ENCODE peak calls at places on chromosome 4, in four cellular contexts. M, V, P and C are unnamed samples.

GRCh38 chr4:81604683-81605082 is 133.0 kb upstream of the RASGEF1B start:
- DNase-seq in M (no peak), V (no peak), P (no peak), C (no peak)

GRCh38 chr4:23153076-23153475 is 460.3 kb downstream of the GBA3 start:
- DNase-seq in M (no peak), V (no peak), P (no peak), C (no peak)

GRCh38 chr4:1870328-1870577 is 940 bp upstream of the NSD2 start:
- DNase-seq in M (peak; percentile 51), V (peak; percentile 90), P (no peak), C (peak; percentile 83)

GRCh38 chr4:164136181-164136616 is 617.7 kb upstream of the SMIM31 start:
- DNase-seq in M (no peak), V (no peak), P (no peak), C (no peak)

GRCh38 chr4:76850010-76850441 is 47.9 kb downstream of the SOWAHB start:
- DNase-seq in M (peak; percentile 90), V (no peak), P (no peak), C (peak; percentile 97)

GRCh38 chr4:182339246-182339645 is 96.0 kb downstream of the TENM3 start:
- DNase-seq in M (peak; percentile 24), V (no peak), P (no peak), C (peak; percentile 1)

GRCh38 chr4:98564847-98565246 is 93.6 kb downstream of the TSPAN5 start:
- DNase-seq in M (no peak), V (no peak), P (no peak), C (no peak)

GRCh38 chr4:14749910-14750309 is 252.4 kb upstream of the CPEB2 start:
- DNase-seq in M (peak; percentile 14), V (no peak), P (no peak), C (peak; percentile 13)

GRCh38 chr4:5238106-5238505 is 186.8 kb downstream of the STK32B start:
- DNase-seq in M (no peak), V (no peak), P (no peak), C (no peak)

DNA sequence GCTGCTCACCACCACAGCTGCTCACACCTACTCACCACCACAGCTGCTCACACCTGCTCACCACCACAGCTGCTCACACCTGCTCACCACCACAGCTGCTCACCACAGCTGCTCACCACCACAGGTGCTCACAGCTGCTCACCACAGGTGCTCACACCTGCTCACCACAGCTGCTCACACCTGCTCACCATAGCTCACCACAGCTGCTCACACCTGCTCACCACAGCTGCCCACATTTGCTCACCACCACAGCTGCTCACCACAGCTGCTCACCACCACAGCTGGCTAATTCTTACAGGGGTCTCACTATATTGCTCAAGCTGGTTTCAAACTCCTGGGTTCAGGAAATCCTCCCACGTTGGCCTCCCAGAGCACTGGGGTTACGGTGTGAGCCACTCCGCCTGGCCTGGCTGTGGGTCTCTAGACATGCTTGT is 30.6 kb upstream of the CPLX1 start:
- DNase-seq in M (no peak), V (no peak), P (no peak), C (no peak)
- H3K27ac ChIP-seq in M (no peak overlapping the region), V (no peak overlapping the region), P (no peak overlapping the region), C (no peak overlapping the region)

GRCh38 chr4:150212485-150212884 is 134.2 kb downstream of the DCLK2 start:
- DNase-seq in M (no peak), V (no peak), P (no peak), C (no peak)
- H3K27ac ChIP-seq in M (peak overlapping the region; percentile 16), V (no peak overlapping the region), P (no peak overlapping the region), C (no peak overlapping the region)

DNA sequence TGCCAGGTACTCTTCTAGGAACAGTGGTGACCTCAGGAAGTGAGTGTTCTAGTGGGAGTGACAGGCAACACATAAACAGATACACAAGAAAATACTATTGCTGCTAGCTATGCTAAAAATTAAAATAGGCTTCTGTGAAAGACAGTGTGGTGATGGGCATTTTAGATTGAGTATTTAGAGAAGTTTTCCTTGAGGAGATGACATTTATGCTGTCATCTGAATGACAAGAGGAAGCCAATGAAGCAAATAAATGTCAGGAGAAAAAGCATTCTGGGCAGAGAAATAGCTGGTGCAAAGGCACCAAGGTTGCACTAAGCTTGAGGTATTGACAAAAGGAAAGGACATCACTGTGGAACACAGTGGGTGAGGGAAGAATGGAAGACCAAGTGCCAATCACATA is 18.0 kb downstream of the NDNF start:
- DNase-seq in M (no peak), V (no peak), P (no peak), C (no peak)
- H3K27ac ChIP-seq in M (no peak overlapping the region), V (no peak overlapping the region), P (no peak overlapping the region), C (no peak overlapping the region)

DNA sequence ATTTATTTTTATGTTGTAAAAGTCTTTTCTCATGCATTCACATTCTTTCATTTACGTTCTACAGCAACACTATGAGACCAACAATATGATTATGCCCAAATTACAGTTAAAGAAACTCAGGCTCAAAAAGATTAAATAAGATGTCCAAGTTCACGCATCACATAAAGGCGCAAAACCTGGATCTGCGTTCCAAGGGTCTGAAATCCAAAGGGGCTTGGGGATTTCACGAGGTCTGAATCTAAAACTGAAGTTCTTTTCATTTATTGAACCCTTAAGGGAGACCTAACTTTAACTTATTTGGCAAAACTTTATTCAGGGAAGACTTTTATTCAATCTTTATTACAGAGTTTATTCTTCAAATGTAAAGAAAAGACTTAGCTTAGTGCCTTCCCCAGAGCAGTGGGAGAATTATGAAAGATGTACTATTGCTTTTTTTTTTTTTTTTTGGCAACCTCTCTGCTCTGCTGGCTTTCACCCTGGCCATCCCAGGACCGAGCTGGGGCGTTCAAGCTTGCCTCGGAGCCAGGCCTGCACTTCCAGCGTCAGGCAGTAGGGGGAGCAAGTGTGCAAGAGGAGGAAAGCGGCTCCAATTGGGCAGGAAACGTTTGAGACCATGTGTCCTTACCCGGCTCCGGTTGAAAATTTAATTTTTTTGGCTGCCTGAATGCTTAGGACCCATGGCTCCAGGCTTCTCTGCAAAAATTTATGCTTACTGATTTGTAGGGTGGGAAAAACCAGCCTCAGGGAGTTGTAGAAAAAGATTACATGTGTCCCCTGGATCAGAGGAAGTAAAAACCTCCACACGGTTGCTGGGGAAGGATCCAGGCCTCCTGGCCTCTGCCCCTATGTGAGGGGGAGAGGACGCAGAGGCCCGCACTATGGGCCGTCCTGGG is 344.3 kb upstream of the KLF3 start:
- DNase-seq in M (no peak), V (peak; percentile 93), P (peak; percentile 61), C (peak; percentile 57)
- H3K27ac ChIP-seq in M (peak overlapping the region; percentile 56), V (peak overlapping the region; percentile 74), P (peak overlapping the region; percentile 85), C (peak overlapping the region; percentile 87)

DNA sequence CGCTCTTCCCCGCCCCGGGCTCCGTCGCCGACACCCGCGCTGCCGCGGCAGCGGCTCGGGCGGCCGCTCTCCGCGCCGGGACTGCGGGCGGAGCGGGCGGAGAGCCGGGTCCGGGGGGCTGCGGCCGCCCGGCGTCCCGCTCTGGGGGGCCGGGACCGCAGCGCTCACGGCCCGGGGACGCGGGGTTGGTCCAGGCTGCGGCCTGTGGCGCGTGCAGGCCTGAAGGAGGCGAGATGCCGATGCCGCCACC is 492 bp downstream of the GALNT7 start:
- DNase-seq in M (no peak), V (no peak), P (no peak), C (no peak)
- H3K27ac ChIP-seq in M (peak overlapping the region; percentile 71), V (peak overlapping the region; percentile 97), P (peak overlapping the region; percentile 85), C (no peak overlapping the region)